ENCODE peak calls at places on chromosomes 12 and 14, in four cellular contexts. N, X, D and R are unnamed samples.

GRCh38 chr14:91227183-91227628 is 17.3 kb downstream of the GPR68 start:
- DNase-seq in N (no peak), X (no peak), D (peak; percentile 73), R (no peak)

GRCh38 chr12:7609480-7609879 is 56.2 kb downstream of the APOBEC1 start:
- DNase-seq in N (no peak), X (peak; percentile 33), D (no peak), R (no peak)

GRCh38 chr14:106277503-106277902 is 751.1 kb downstream of the TMEM121 start:
- DNase-seq in N (no peak), X (no peak), D (peak; percentile 9), R (no peak)

GRCh38 chr12:32070370-32070769 is 36.3 kb upstream of the BICD1 start:
- DNase-seq in N (no peak), X (peak; percentile 40), D (no peak), R (no peak)

GRCh38 chr12:127770123-127770522 is 496.8 kb upstream of the TMEM132C start:
- DNase-seq in N (no peak), X (no peak), D (no peak), R (no peak)

GRCh38 chr12:12172106-12172511 is 94.7 kb downstream of the LRP6 start:
- DNase-seq in N (peak; percentile 74), X (peak; percentile 67), D (peak; percentile 75), R (no peak)

GRCh38 chr12:133080051-133080618 is 588 bp upstream of the ZNF140 start:
- DNase-seq in N (peak; percentile 98), X (peak; percentile 100), D (peak; percentile 98), R (peak; percentile 98)

GRCh38 chr14:39251547-39251946 is 17.8 kb downstream of the MIA2 start:
- DNase-seq in N (no peak), X (no peak), D (no peak), R (no peak)

GRCh38 chr14:22303589-22304195 is 285.3 kb downstream of the DAD1 start:
- DNase-seq in N (no peak), X (peak; percentile 61), D (no peak), R (no peak)
- TF ChIP-seq CTCF in N (peak; percentile 38), X (peak; percentile 55), D (no peak), R (peak; percentile 21)

DNA sequence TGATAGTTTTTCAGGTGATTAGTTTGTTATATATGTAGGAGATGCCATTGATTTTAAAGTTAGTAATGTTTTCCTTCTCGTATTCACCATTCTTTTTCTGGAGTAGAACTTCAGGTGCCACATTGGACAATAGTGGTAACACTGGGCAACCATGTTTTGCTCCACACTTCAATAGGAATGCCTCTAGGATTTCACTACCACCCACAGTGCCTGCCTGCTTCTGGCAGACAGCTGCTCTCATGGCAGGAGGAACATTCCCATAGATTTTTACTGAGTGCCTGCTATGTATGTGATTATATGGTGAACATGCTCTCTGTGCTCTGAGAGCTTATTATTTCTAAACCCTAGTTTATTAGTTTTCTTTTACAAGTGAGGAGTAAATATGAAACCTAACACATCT is 53.7 kb downstream of the GCH1 start:
- DNase-seq in N (no peak), X (no peak), D (no peak), R (no peak)
- TF ChIP-seq CTCF in N (no peak), X (no peak), D (no peak), R (no peak)

GRCh38 chr12:45655186-45655585 is 74.3 kb upstream of the ARID2 start:
- DNase-seq in N (no peak), X (peak; percentile 68), D (peak; percentile 73), R (no peak)
- TF ChIP-seq CTCF in N (no peak), X (peak; percentile 37), D (peak; percentile 32), R (no peak)

DNA sequence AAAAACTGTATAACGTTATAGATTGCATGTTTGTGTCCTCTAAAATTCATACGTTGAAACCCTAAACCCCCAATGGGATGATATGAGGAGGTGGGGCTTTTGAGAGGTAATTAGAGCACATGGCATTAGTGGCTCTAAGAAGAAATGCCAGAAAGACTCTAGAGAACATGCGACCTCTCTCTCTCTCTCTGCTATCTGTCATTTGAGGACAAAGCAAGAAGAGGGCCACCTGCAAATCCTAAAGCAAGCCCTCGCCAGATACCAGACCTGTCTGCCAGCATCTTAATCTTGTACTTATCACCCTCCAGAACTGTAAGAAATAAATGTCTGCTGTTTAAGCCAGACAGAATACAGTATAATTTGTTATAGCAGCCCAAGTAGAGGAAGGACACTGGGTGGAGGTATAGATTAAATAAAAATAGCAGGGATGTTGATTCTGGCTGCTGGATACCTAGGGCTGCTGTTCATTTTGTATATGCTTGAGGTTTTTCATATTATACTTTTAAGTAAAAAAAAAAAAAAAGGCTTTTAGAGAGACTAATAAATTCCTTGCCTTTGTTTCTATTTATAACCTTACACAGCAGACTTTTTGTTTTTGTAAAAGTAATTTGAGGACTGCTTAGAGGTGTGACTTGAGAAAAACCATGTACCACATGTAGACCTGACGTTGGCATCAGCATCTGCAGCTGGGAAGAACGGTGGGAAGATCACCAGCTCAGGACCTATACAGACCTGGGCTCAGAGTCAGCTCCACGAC is 26.9 kb downstream of the MOK start:
- DNase-seq in N (no peak), X (no peak), D (no peak), R (no peak)
- TF ChIP-seq CTCF in N (no peak), X (no peak), D (no peak), R (no peak)

GRCh38 chr14:54396493-54397335 is at the start of gene CDKN3:
- DNase-seq in N (peak; percentile 96), X (peak; percentile 99), D (peak; percentile 99), R (peak; percentile 96)
- TF ChIP-seq CTCF in N (peak; percentile 44), X (peak; percentile 44), D (no peak), R (peak; percentile 78)

DNA sequence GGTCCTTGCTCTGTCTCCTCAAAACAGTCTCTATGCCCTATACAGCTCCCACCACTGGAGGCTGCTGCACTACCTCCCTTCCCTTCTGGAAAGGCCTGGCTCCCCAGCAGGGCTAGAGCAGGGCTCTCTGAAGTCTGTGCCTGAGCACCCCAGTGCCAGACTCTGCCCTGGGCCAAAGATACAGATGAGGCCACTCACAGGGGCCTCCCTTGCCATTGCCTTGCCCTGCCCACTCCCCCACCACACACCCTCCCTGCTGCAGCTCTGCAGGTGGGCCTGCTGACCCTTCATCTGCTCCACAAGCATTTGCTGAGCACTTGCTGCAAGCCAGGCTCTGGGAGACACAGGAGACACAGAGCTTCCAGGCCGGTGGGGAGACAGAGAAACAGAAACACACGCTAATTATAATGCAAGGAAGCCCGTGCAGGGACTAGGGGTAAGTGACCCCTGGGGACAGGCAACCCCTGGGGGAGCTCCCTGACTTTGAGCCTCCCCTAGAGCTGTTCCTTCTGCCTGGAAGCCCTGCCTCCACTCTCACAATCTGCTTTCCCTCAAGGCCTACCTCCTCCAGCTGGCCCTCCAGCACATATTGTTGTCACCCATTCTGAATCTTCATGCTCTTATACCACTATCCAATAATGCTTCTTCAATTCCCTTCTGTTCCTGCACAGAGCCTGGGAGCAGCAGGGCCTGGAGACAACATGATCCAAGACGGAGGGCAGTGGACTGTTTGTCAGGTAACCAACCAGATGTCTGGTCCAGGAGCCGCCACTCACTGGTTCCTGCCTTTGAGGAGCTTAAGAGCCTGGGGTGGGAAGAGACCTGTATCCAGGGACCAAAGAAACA is 32.6 kb upstream of the PNMA1 start:
- DNase-seq in N (no peak), X (no peak), D (no peak), R (no peak)
- TF ChIP-seq CTCF in N (peak; percentile 24), X (peak; percentile 66), D (no peak), R (peak; percentile 15)